ENCODE peak calls at places on chromosomes 13 and 19, in nine cellular contexts. S is pancreas, A is Calu3, K is OCI-LY7, J is heart left ventricle, H is AG09319, Y is fibroblast of lung, X is kidney epithelial cell, O is cardiac muscle cell. W is an unnamed sample.

GRCh38 chr19:34217952-34218817 is 36.2 kb upstream of the GARRE1 start:
- DNase-seq in O (no peak), J (no peak), X (peak; percentile 81), Y (peak; percentile 99), A (peak; percentile 73), K (no peak), H (peak; percentile 82), S (no peak), W (peak; percentile 44)

GRCh38 chr13:84121456-84121855 is 239.2 kb upstream of the SLITRK1 start:
- DNase-seq in A (no peak), X (no peak), K (no peak), S (no peak), H (no peak), O (peak; percentile 21), J (no peak), Y (peak; percentile 12), W (peak; percentile 32)

GRCh38 chr19:3520166-3521103 is 14.3 kb downstream of the FZR1 start:
- DNase-seq in O (peak; percentile 13), S (no peak), K (no peak), H (no peak), A (no peak), Y (no peak), X (no peak), J (no peak), W (peak; percentile 56)

GRCh38 chr13:52374389-52374788 is 31.6 kb downstream of the THSD1 start:
- DNase-seq in K (no peak), S (no peak), A (no peak), O (no peak), J (no peak), H (no peak), X (no peak), Y (no peak), W (no peak)

GRCh38 chr13:79771493-79771892 is 290.5 kb downstream of the NDFIP2 start:
- DNase-seq in Y (no peak), X (no peak), O (no peak), K (no peak), H (no peak), A (no peak), J (no peak), S (no peak), W (no peak)

GRCh38 chr13:102907886-102908515 is 62.2 kb downstream of the ERCC5 start:
- DNase-seq in Y (no peak), S (no peak), X (no peak), K (no peak), A (no peak), O (no peak), J (no peak), H (no peak), W (no peak)

GRCh38 chr13:79741006-79741405 is 260.1 kb downstream of the NDFIP2 start:
- DNase-seq in X (peak; percentile 42), K (no peak), A (no peak), Y (peak; percentile 58), S (no peak), O (peak; percentile 78), H (no peak), J (no peak), W (no peak)

GRCh38 chr19:8161135-8161646 is 11.8 kb upstream of the FBN3 start:
- DNase-seq in H (no peak), Y (peak; percentile 18), J (no peak), A (no peak), O (peak; percentile 34), K (peak; percentile 72), S (no peak), X (no peak), W (no peak)

GRCh38 chr13:80012281-80012680 is 328.6 kb downstream of the SPRY2 start:
- DNase-seq in A (no peak), O (no peak), H (no peak), J (no peak), K (no peak), S (no peak), X (no peak), Y (peak; percentile 30), W (no peak)

GRCh38 chr19:52992109-52993004 is 21.4 kb upstream of the ERVV-1 start:
- DNase-seq in O (peak; percentile 13), H (no peak), S (peak; percentile 70), A (no peak), K (no peak), X (no peak), J (peak; percentile 35), Y (peak; percentile 9), W (no peak)

GRCh38 chr19:40576181-40576584 is 490 bp upstream of the SHKBP1 start:
- DNase-seq in S (peak; percentile 58), J (no peak), X (no peak), A (no peak), O (no peak), H (no peak), Y (no peak), K (no peak), W (no peak)

GRCh38 chr19:52825765-52826164 is 4.3 kb upstream of the ZNF28 start:
- DNase-seq in S (no peak), O (no peak), J (no peak), X (no peak), K (no peak), H (no peak), Y (no peak), A (no peak), W (no peak)

GRCh38 chr19:17677002-17677401 is 11.2 kb downstream of the UNC13A start:
- DNase-seq in H (no peak), A (no peak), S (no peak), K (peak; percentile 47), J (no peak), Y (no peak), X (no peak), O (peak; percentile 20), W (no peak)

GRCh38 chr13:24709186-24709913 is 29.1 kb downstream of the ATP12A start:
- DNase-seq in O (no peak), A (no peak), J (no peak), S (no peak), X (no peak), Y (no peak), H (no peak), K (no peak), W (no peak)

GRCh38 chr19:45670670-45671453 is 2.8 kb downstream of the GIPR start:
- DNase-seq in K (peak; percentile 91), H (no peak), A (peak; percentile 84), O (peak; percentile 95), S (peak; percentile 97), X (no peak), Y (peak; percentile 14), J (peak; percentile 61), W (peak; percentile 93)

GRCh38 chr19:1177322-1178114 is 3.5 kb upstream of the SBNO2 start:
- DNase-seq in J (peak; percentile 29), O (no peak), A (peak; percentile 70), S (peak; percentile 50), X (peak; percentile 93), H (peak; percentile 94), K (no peak), Y (peak; percentile 97), W (peak; percentile 94)

GRCh38 chr19:11624064-11624463 is 26.8 kb downstream of the ZNF627 start:
- DNase-seq in J (no peak), A (no peak), S (no peak), X (peak; percentile 25), O (no peak), K (no peak), H (no peak), Y (peak; percentile 84), W (no peak)

GRCh38 chr19:18165794-18166544 is 7.6 kb upstream of the IFI30 start:
- DNase-seq in S (no peak), K (no peak), J (no peak), H (no peak), X (no peak), O (no peak), A (no peak), Y (no peak), W (no peak)

GRCh38 chr19:40807147-40808020 is 8.4 kb downstream of the EGLN2 start:
- DNase-seq in K (peak; percentile 48), A (peak; percentile 78), H (no peak), Y (no peak), O (peak; percentile 34), S (peak; percentile 72), J (no peak), X (no peak), W (peak; percentile 14)

GRCh38 chr19:10478476-10478875 is 24.7 kb downstream of the KEAP1 start:
- DNase-seq in X (no peak), J (no peak), A (no peak), O (no peak), S (no peak), K (no peak), H (no peak), Y (no peak), W (no peak)

DNA sequence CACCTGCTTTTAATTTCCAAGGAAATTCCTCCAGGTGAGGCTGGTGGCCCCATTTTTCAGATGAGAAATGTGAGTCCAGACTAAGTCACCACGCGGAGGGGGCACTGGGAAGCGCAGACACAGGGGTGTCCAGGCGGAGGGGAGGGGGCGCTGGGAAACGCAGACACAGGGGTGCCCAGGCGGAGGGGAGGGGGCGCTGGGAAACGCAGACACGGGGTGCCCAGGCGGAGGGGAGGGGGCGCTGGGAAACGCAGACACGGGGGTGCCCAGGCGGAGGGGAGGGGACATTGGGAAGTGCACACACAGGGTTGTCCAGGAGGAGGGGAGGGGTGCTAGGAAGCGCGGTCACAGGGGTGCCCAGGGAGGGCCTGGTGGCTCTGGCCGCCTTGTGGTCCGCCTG is 3.5 kb downstream of the GRK1 start:
- DNase-seq in K (no peak), O (no peak), Y (no peak), J (no peak), H (no peak), X (no peak), S (no peak), A (no peak), W (no peak)
- TF ChIP-seq CTCF in K (no peak), O (no peak), Y (no peak), J (no peak), H (no peak), X (no peak), S (no peak), A (no peak), W (no peak)

DNA sequence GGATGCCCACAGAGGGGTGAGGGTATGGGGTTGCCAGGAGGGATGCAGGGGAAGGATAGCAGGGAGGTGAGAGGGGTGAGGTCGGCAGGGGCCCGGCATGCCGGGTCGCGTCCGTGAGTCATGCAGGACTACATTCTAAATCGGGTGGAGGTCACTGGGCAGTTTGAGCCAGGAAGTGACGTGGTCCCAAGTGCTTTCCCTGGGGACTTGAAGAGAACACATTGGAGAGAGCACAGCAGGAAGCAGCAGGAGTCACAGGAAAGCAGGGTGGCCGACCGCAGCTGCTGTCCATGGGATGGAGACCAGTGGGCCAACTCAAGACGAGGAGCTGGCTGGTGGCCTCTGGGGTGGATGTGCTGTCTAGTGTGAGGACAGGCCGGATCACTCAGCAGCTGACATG is 92.0 kb upstream of the WASF3 start:
- DNase-seq in H (no peak), K (no peak), Y (no peak), X (no peak), J (peak; percentile 72), O (no peak), S (no peak), A (no peak), W (no peak)
- TF ChIP-seq CTCF in H (no peak), K (no peak), Y (no peak), X (no peak), J (no peak), O (no peak), S (no peak), A (no peak), W (no peak)

GRCh38 chr19:12722566-12723382 is 958 bp downstream of the TNPO2 start:
- DNase-seq in X (peak; percentile 96), A (peak; percentile 91), J (peak; percentile 99), H (peak; percentile 97), S (peak; percentile 98), K (peak; percentile 100), Y (peak; percentile 99), O (peak; percentile 100), W (peak; percentile 97)
- TF ChIP-seq CTCF in X (no peak), A (no peak), J (no peak), H (no peak), S (no peak), K (no peak), Y (no peak), O (no peak), W (no peak)

GRCh38 chr13:50580684-50581305 is 262.7 kb downstream of the DLEU7 start:
- DNase-seq in K (no peak), H (no peak), X (no peak), S (no peak), J (peak; percentile 39), Y (peak; percentile 98), A (no peak), O (peak; percentile 56), W (no peak)
- TF ChIP-seq CTCF in K (no peak), H (no peak), X (no peak), S (no peak), J (no peak), Y (peak; percentile 21), A (no peak), O (peak; percentile 29), W (no peak)